ENCODE peak calls at places on chromosomes 7 and 10, in five cellular contexts. O, Z, S, Y and M are unnamed samples.

GRCh38 chr7:731440-732085 is 4.5 kb upstream of the PRKAR1B start:
- DNase-seq in O (no peak), Z (no peak), S (no peak), Y (no peak), M (no peak)

GRCh38 chr10:43863859-43864591 is 215.3 kb upstream of the ZNF32 start:
- DNase-seq in O (peak), Z (no peak), S (peak), Y (peak), M (no peak)

GRCh38 chr10:79933961-79934360 is 14.9 kb downstream of the SFTPD start:
- DNase-seq in O (peak), Z (no peak), S (no peak), Y (peak), M (no peak)

GRCh38 chr10:118957966-118958365 is 71.5 kb upstream of the NANOS1 start:
- DNase-seq in O (no peak), Z (no peak), S (no peak), Y (no peak), M (no peak)

GRCh38 chr10:13890617-13891541 is 304.1 kb downstream of the PRPF18 start:
- DNase-seq in O (peak), Z (no peak), S (no peak), Y (peak), M (no peak)

GRCh38 chr10:113788604-113789083 is 37.2 kb downstream of the PLEKHS1 start:
- DNase-seq in O (peak), Z (no peak), S (no peak), Y (peak), M (no peak)

GRCh38 chr10:72292223-72292691 is 18.5 kb downstream of the DDIT4 start:
- DNase-seq in O (peak), Z (no peak), S (no peak), Y (peak), M (no peak)

GRCh38 chr10:620971-621370 is 68.5 kb downstream of the DIP2C start:
- DNase-seq in O (no peak), Z (no peak), S (no peak), Y (no peak), M (no peak)

GRCh38 chr10:123117644-123118409 is 17.9 kb upstream of the HMX3 start:
- DNase-seq in O (no peak), Z (no peak), S (no peak), Y (no peak), M (no peak)

GRCh38 chr7:68216046-68216445 is 1219.4 kb downstream of the TYW1 start:
- DNase-seq in O (peak), Z (no peak), S (no peak), Y (peak), M (no peak)

GRCh38 chr10:31322647-31323046 is 3.6 kb downstream of the ZEB1 start:
- DNase-seq in O (peak), Z (no peak), S (no peak), Y (peak), M (no peak)

GRCh38 chr7:121624922-121625321 is 228.8 kb upstream of the FAM3C start:
- DNase-seq in O (peak), Z (no peak), S (no peak), Y (peak), M (no peak)

GRCh38 chr10:70920519-70920918 is 32.2 kb upstream of the PCBD1 start:
- DNase-seq in O (no peak), Z (no peak), S (no peak), Y (no peak), M (no peak)

GRCh38 chr7:45268013-45268412 is 110.4 kb downstream of the RAMP3 start:
- DNase-seq in O (no peak), Z (no peak), S (no peak), Y (no peak), M (no peak)

GRCh38 chr7:159092701-159093121 is 52.0 kb downstream of the VIPR2 start:
- DNase-seq in O (no peak), Z (no peak), S (no peak), Y (no peak), M (no peak)

GRCh38 chr10:6222755-6223154 is 20.0 kb downstream of the PFKFB3 start:
- DNase-seq in O (no peak), Z (no peak), S (no peak), Y (no peak), M (no peak)

GRCh38 chr7:47669178-47669878 is 87.4 kb upstream of the TNS3 start:
- DNase-seq in O (peak), Z (no peak), S (peak), Y (peak), M (no peak)

GRCh38 chr10:131839351-131839750 is 61.5 kb upstream of the PPP2R2D start:
- DNase-seq in O (no peak), Z (no peak), S (peak), Y (no peak), M (no peak)

GRCh38 chr7:93475811-93476210 is 98.7 kb downstream of the CALCR start:
- DNase-seq in O (no peak), Z (no peak), S (no peak), Y (no peak), M (no peak)

GRCh38 chr10:111146025-111146640 is 69.3 kb downstream of the ADRA2A start:
- DNase-seq in O (no peak), Z (no peak), S (no peak), Y (no peak), M (no peak)
- TF ChIP-seq CTCF in O (no peak), Z (no peak), S (no peak), Y (no peak), M (no peak)

GRCh38 chr7:71140264-71140663 is 8.3 kb downstream of the GALNT17 start:
- DNase-seq in O (no peak), Z (no peak), S (no peak), Y (no peak), M (no peak)

GRCh38 chr7:71144963-71145362 is 13.0 kb downstream of the GALNT17 start:
- DNase-seq in O (peak), Z (no peak), S (no peak), Y (peak), M (no peak)

GRCh38 chr7:71148098-71148497 is 16.2 kb downstream of the GALNT17 start:
- DNase-seq in O (no peak), Z (no peak), S (no peak), Y (no peak), M (no peak)

DNA sequence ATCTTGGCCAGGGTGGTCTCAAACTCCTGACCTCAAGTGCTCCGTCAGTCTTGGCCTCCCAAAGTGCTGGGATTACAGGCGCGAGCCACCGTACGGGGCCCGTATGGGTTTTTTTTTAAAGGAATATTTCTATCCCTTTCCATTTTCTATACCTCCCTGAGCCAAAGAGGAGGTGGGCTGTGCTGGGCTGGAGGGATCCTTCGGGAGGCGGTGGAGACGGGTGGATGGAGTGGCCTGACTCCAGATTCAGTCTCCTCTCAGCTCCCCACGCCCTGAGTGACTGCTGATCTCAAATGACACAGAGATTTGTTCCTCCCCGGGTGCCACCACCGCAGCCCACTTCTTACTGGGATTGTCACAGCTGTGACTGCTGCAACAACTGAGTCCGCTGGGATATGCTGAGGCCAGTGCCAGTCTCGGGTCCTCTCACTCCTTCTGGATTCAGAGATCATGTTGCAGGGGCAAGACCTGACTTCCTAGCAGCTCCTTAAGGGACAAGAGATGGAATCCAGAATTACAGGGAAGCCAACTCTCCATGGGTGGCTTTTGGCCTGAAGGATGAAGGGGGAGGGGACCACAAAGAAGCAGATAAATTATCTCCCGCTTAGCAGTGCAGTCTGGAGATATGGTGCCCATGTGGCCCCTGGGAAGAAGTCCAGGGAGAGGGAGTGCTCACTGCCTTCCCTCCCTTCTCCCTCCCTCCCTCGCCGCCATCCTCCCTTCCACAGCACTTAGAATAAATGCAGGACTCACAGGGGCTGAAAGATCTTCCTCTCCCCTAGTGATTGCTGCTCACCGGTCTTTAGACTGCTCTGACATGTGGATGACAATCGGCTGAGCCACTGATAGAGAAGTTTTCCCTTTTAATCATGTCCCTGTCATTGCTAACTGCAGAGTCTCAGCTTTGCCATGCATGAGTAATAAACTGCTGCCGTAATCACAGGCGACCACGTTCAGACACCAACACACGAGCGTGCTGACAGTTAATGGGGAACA is 14.3 kb downstream of the GALNT17 start:
- DNase-seq in O (no peak), Z (no peak), S (no peak), Y (no peak), M (no peak)
- TF ChIP-seq CTCF in O (no peak), Z (no peak), S (no peak), Y (no peak), M (no peak)

GRCh38 chr7:73615886-73616285 is 8.4 kb downstream of the MLXIPL start:
- DNase-seq in O (no peak), Z (no peak), S (no peak), Y (no peak), M (no peak)
- TF ChIP-seq CTCF in O (no peak), Z (no peak), S (no peak), Y (peak), M (peak)

GRCh38 chr7:32206987-32207386 is 136.8 kb upstream of the PDE1C start:
- DNase-seq in O (peak), Z (no peak), S (no peak), Y (peak), M (no peak)
- TF ChIP-seq CTCF in O (peak), Z (no peak), S (no peak), Y (peak), M (peak)

DNA sequence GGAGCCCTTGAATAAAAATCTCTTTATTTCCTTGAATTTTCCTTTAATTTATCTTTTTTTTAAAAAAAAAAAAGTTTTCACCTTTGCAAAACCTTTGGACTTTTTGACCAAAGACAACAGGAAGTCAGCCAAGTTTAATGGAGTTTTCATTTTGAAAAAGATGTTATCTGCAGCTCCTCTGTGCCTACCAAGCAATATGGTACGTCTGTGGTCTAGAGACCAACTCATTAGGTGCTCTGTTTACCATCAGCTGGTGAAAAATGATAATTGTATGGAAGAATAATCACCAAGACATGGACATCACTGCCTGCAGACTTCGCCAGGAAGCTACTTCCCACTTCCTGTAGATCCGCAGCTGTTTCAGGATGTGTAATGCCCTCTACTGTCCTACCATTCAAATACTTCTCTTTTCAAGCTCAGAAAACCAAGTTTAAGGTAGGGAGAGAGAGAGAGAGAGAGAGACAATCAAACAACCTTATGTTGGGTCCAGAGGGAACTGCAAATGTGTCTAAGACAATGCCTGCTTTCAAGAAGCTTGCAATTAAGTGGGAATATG is 18.7 kb downstream of the PLXNA4 start:
- DNase-seq in O (peak), Z (no peak), S (no peak), Y (peak), M (no peak)
- TF ChIP-seq CTCF in O (no peak), Z (no peak), S (peak), Y (peak), M (peak)

GRCh38 chr7:50599385-50599784 is 34.2 kb upstream of the DDC start:
- DNase-seq in O (no peak), Z (no peak), S (no peak), Y (no peak), M (no peak)
- TF ChIP-seq CTCF in O (no peak), Z (no peak), S (no peak), Y (no peak), M (no peak)